ENCODE peak calls at places on chromosomes 7 and 10, in seven cellular contexts. One of them, this sample, is unnamed.

GRCh38 chr7:126411821-126412383 is 840.8 kb downstream of the GRM8 start:
- DNase-seq in colonic mucosa: no peak
- DNase-seq in amniotic epithelial cell: no peak
- DNase-seq in activated T-helper 1 cell treated with Interleukin-2 at 50 U/mL for 16 hours: no peak
- DNase-seq in 8988T: no peak
- DNase-seq in stimulated activated CD8-positive, alpha-beta memory T cell treated with anti-CD3 and anti-CD28 coated beads, Interleukin-15, amount 100 ng/mL, for 24 hours: no peak
- DNase-seq in NCI-H2081: no peak
- DNase-seq in this sample: no peak

GRCh38 chr7:26493737-26494423 is 202.2 kb downstream of the SNX10 start:
- DNase-seq in NCI-H2081: no peak
- DNase-seq in colonic mucosa: no peak
- DNase-seq in 8988T: no peak
- DNase-seq in stimulated activated CD8-positive, alpha-beta memory T cell treated with anti-CD3 and anti-CD28 coated beads, Interleukin-15, amount 100 ng/mL, for 24 hours: no peak
- DNase-seq in amniotic epithelial cell: no peak
- DNase-seq in activated T-helper 1 cell treated with Interleukin-2 at 50 U/mL for 16 hours: no peak
- DNase-seq in this sample: no peak

GRCh38 chr10:14616465-14616864 is 158.2 kb downstream of the FAM107B start:
- DNase-seq in amniotic epithelial cell: no peak
- DNase-seq in 8988T: no peak
- DNase-seq in colonic mucosa: no peak
- DNase-seq in NCI-H2081: no peak
- DNase-seq in activated T-helper 1 cell treated with Interleukin-2 at 50 U/mL for 16 hours: no peak
- DNase-seq in stimulated activated CD8-positive, alpha-beta memory T cell treated with anti-CD3 and anti-CD28 coated beads, Interleukin-15, amount 100 ng/mL, for 24 hours: no peak
- DNase-seq in this sample: no peak

GRCh38 chr10:23540401-23540800 is 101.5 kb downstream of the OTUD1 start:
- DNase-seq in amniotic epithelial cell: no peak
- DNase-seq in activated T-helper 1 cell treated with Interleukin-2 at 50 U/mL for 16 hours: no peak
- DNase-seq in 8988T: no peak
- DNase-seq in colonic mucosa: no peak
- DNase-seq in stimulated activated CD8-positive, alpha-beta memory T cell treated with anti-CD3 and anti-CD28 coated beads, Interleukin-15, amount 100 ng/mL, for 24 hours: no peak
- DNase-seq in NCI-H2081: no peak
- DNase-seq in this sample: no peak

GRCh38 chr7:152615052-152615741 is 60.7 kb downstream of the XRCC2 start:
- DNase-seq in 8988T: no peak
- DNase-seq in activated T-helper 1 cell treated with Interleukin-2 at 50 U/mL for 16 hours: no peak
- DNase-seq in stimulated activated CD8-positive, alpha-beta memory T cell treated with anti-CD3 and anti-CD28 coated beads, Interleukin-15, amount 100 ng/mL, for 24 hours: no peak
- DNase-seq in colonic mucosa: no peak
- DNase-seq in amniotic epithelial cell: peak; percentile 34
- DNase-seq in NCI-H2081: peak; percentile 90
- DNase-seq in this sample: no peak

GRCh38 chr7:7816816-7817536 is 98.6 kb upstream of the RPA3 start:
- DNase-seq in stimulated activated CD8-positive, alpha-beta memory T cell treated with anti-CD3 and anti-CD28 coated beads, Interleukin-15, amount 100 ng/mL, for 24 hours: no peak
- DNase-seq in amniotic epithelial cell: no peak
- DNase-seq in colonic mucosa: no peak
- DNase-seq in NCI-H2081: no peak
- DNase-seq in activated T-helper 1 cell treated with Interleukin-2 at 50 U/mL for 16 hours: no peak
- DNase-seq in 8988T: no peak
- DNase-seq in this sample: no peak

GRCh38 chr7:67625257-67625713 is 628.7 kb downstream of the TYW1 start:
- DNase-seq in stimulated activated CD8-positive, alpha-beta memory T cell treated with anti-CD3 and anti-CD28 coated beads, Interleukin-15, amount 100 ng/mL, for 24 hours: no peak
- DNase-seq in colonic mucosa: peak; percentile 44
- DNase-seq in amniotic epithelial cell: peak; percentile 3
- DNase-seq in 8988T: peak; percentile 18
- DNase-seq in NCI-H2081: peak; percentile 71
- DNase-seq in activated T-helper 1 cell treated with Interleukin-2 at 50 U/mL for 16 hours: no peak
- DNase-seq in this sample: no peak

GRCh38 chr10:126702181-126702580 is 31.7 kb upstream of the C10orf90 start:
- DNase-seq in 8988T: no peak
- DNase-seq in activated T-helper 1 cell treated with Interleukin-2 at 50 U/mL for 16 hours: no peak
- DNase-seq in amniotic epithelial cell: no peak
- DNase-seq in stimulated activated CD8-positive, alpha-beta memory T cell treated with anti-CD3 and anti-CD28 coated beads, Interleukin-15, amount 100 ng/mL, for 24 hours: no peak
- DNase-seq in NCI-H2081: no peak
- DNase-seq in colonic mucosa: no peak
- DNase-seq in this sample: no peak

GRCh38 chr7:904847-905246 is 28.5 kb downstream of the GET4 start:
- DNase-seq in colonic mucosa: no peak
- DNase-seq in 8988T: no peak
- DNase-seq in activated T-helper 1 cell treated with Interleukin-2 at 50 U/mL for 16 hours: no peak
- DNase-seq in NCI-H2081: no peak
- DNase-seq in amniotic epithelial cell: peak; percentile 48
- DNase-seq in stimulated activated CD8-positive, alpha-beta memory T cell treated with anti-CD3 and anti-CD28 coated beads, Interleukin-15, amount 100 ng/mL, for 24 hours: no peak
- DNase-seq in this sample: no peak

GRCh38 chr10:17710181-17710580 is 41.8 kb upstream of the TMEM236 start:
- DNase-seq in 8988T: no peak
- DNase-seq in stimulated activated CD8-positive, alpha-beta memory T cell treated with anti-CD3 and anti-CD28 coated beads, Interleukin-15, amount 100 ng/mL, for 24 hours: no peak
- DNase-seq in colonic mucosa: no peak
- DNase-seq in activated T-helper 1 cell treated with Interleukin-2 at 50 U/mL for 16 hours: no peak
- DNase-seq in NCI-H2081: no peak
- DNase-seq in amniotic epithelial cell: no peak
- DNase-seq in this sample: no peak

GRCh38 chr10:1564791-1565190 is 172.5 kb downstream of the ADARB2 start:
- DNase-seq in activated T-helper 1 cell treated with Interleukin-2 at 50 U/mL for 16 hours: no peak
- DNase-seq in NCI-H2081: no peak
- DNase-seq in 8988T: no peak
- DNase-seq in colonic mucosa: no peak
- DNase-seq in amniotic epithelial cell: no peak
- DNase-seq in stimulated activated CD8-positive, alpha-beta memory T cell treated with anti-CD3 and anti-CD28 coated beads, Interleukin-15, amount 100 ng/mL, for 24 hours: no peak
- DNase-seq in this sample: no peak

GRCh38 chr7:91137447-91137846 is 126.8 kb upstream of the FZD1 start:
- DNase-seq in NCI-H2081: no peak
- DNase-seq in activated T-helper 1 cell treated with Interleukin-2 at 50 U/mL for 16 hours: no peak
- DNase-seq in colonic mucosa: no peak
- DNase-seq in 8988T: no peak
- DNase-seq in stimulated activated CD8-positive, alpha-beta memory T cell treated with anti-CD3 and anti-CD28 coated beads, Interleukin-15, amount 100 ng/mL, for 24 hours: no peak
- DNase-seq in amniotic epithelial cell: no peak
- DNase-seq in this sample: no peak

GRCh38 chr10:125407557-125407956 is 247.2 kb upstream of the CTBP2 start:
- DNase-seq in 8988T: no peak
- DNase-seq in NCI-H2081: no peak
- DNase-seq in activated T-helper 1 cell treated with Interleukin-2 at 50 U/mL for 16 hours: no peak
- DNase-seq in stimulated activated CD8-positive, alpha-beta memory T cell treated with anti-CD3 and anti-CD28 coated beads, Interleukin-15, amount 100 ng/mL, for 24 hours: no peak
- DNase-seq in colonic mucosa: no peak
- DNase-seq in amniotic epithelial cell: no peak
- DNase-seq in this sample: no peak

GRCh38 chr7:87091487-87092066 is 32.1 kb upstream of the ELAPOR2 start:
- DNase-seq in NCI-H2081: no peak
- DNase-seq in activated T-helper 1 cell treated with Interleukin-2 at 50 U/mL for 16 hours: no peak
- DNase-seq in amniotic epithelial cell: no peak
- DNase-seq in stimulated activated CD8-positive, alpha-beta memory T cell treated with anti-CD3 and anti-CD28 coated beads, Interleukin-15, amount 100 ng/mL, for 24 hours: no peak
- DNase-seq in colonic mucosa: no peak
- DNase-seq in 8988T: no peak
- DNase-seq in this sample: no peak

GRCh38 chr10:101040061-101040460 is 9.0 kb downstream of the SFXN3 start:
- DNase-seq in stimulated activated CD8-positive, alpha-beta memory T cell treated with anti-CD3 and anti-CD28 coated beads, Interleukin-15, amount 100 ng/mL, for 24 hours: no peak
- DNase-seq in 8988T: no peak
- DNase-seq in NCI-H2081: no peak
- DNase-seq in activated T-helper 1 cell treated with Interleukin-2 at 50 U/mL for 16 hours: no peak
- DNase-seq in colonic mucosa: no peak
- DNase-seq in amniotic epithelial cell: no peak
- DNase-seq in this sample: no peak

GRCh38 chr7:92684274-92684673 is 94.1 kb upstream of the FAM133B start:
- DNase-seq in stimulated activated CD8-positive, alpha-beta memory T cell treated with anti-CD3 and anti-CD28 coated beads, Interleukin-15, amount 100 ng/mL, for 24 hours: no peak
- DNase-seq in 8988T: no peak
- DNase-seq in colonic mucosa: no peak
- DNase-seq in NCI-H2081: no peak
- DNase-seq in activated T-helper 1 cell treated with Interleukin-2 at 50 U/mL for 16 hours: no peak
- DNase-seq in amniotic epithelial cell: no peak
- DNase-seq in this sample: no peak

GRCh38 chr10:89810908-89811515 is 109.6 kb downstream of the KIF20B start:
- DNase-seq in amniotic epithelial cell: no peak
- DNase-seq in stimulated activated CD8-positive, alpha-beta memory T cell treated with anti-CD3 and anti-CD28 coated beads, Interleukin-15, amount 100 ng/mL, for 24 hours: no peak
- DNase-seq in activated T-helper 1 cell treated with Interleukin-2 at 50 U/mL for 16 hours: no peak
- DNase-seq in 8988T: no peak
- DNase-seq in colonic mucosa: no peak
- DNase-seq in NCI-H2081: peak; percentile 71
- DNase-seq in this sample: no peak

GRCh38 chr7:1922071-1922869 is 252.2 kb downstream of the ELFN1 start:
- DNase-seq in 8988T: no peak
- DNase-seq in amniotic epithelial cell: no peak
- DNase-seq in NCI-H2081: no peak
- DNase-seq in colonic mucosa: no peak
- DNase-seq in activated T-helper 1 cell treated with Interleukin-2 at 50 U/mL for 16 hours: no peak
- DNase-seq in stimulated activated CD8-positive, alpha-beta memory T cell treated with anti-CD3 and anti-CD28 coated beads, Interleukin-15, amount 100 ng/mL, for 24 hours: no peak
- DNase-seq in this sample: no peak

GRCh38 chr10:22518167-22518724 is 172.9 kb downstream of the SPAG6 start:
- DNase-seq in 8988T: no peak
- DNase-seq in NCI-H2081: no peak
- DNase-seq in stimulated activated CD8-positive, alpha-beta memory T cell treated with anti-CD3 and anti-CD28 coated beads, Interleukin-15, amount 100 ng/mL, for 24 hours: no peak
- DNase-seq in colonic mucosa: no peak
- DNase-seq in activated T-helper 1 cell treated with Interleukin-2 at 50 U/mL for 16 hours: no peak
- DNase-seq in amniotic epithelial cell: no peak
- DNase-seq in this sample: no peak